ENCODE peak calls at places on chromosomes 16 and 17, in eight cellular contexts. B is ureter, N is activated T-cell treated with anti-CD3 and anti-CD28 coated beads for 1 hour, M is GM04503, T is esophagus squamous epithelium, I is WTC11, P is erythroblast, D is cardiac muscle cell. Q is an unnamed sample.

GRCh38 chr16:65845466-65846209 is 520.9 kb upstream of the CDH5 start:
- DNase-seq in B (no peak), N (no peak), M (peak; percentile 15), T (no peak), I (no peak), P (no peak), D (no peak), Q (no peak)

GRCh38 chr16:68740628-68741346 is 3.7 kb downstream of the CDH1 start:
- DNase-seq in B (no peak), N (no peak), M (no peak), T (no peak), I (no peak), P (no peak), D (no peak), Q (no peak)

GRCh38 chr17:76447931-76448652 is 4.9 kb downstream of the UBE2O start:
- DNase-seq in B (no peak), N (no peak), M (no peak), T (no peak), I (no peak), P (no peak), D (peak; percentile 49), Q (no peak)

GRCh38 chr16:89696598-89697128 is 4.8 kb downstream of the SPATA2L start:
- DNase-seq in B (no peak), N (no peak), M (no peak), T (no peak), I (no peak), P (no peak), D (no peak), Q (no peak)

GRCh38 chr17:14792751-14793150 is 472.4 kb downstream of the PMP22 start:
- DNase-seq in B (no peak), N (no peak), M (no peak), T (no peak), I (no peak), P (no peak), D (no peak), Q (no peak)

GRCh38 chr17:75364078-75364477 is 41.4 kb downstream of the GRB2 start:
- DNase-seq in B (no peak), N (no peak), M (peak; percentile 44), T (no peak), I (no peak), P (no peak), D (no peak), Q (no peak)

GRCh38 chr16:11201498-11202259 is 54.3 kb downstream of the SOCS1 start:
- DNase-seq in B (no peak), N (no peak), M (peak; percentile 25), T (no peak), I (peak; percentile 56), P (peak; percentile 56), D (no peak), Q (no peak)

GRCh38 chr17:69506489-69506888 is 92.0 kb downstream of the MAP2K6 start:
- DNase-seq in B (no peak), N (no peak), M (no peak), T (no peak), I (no peak), P (no peak), D (no peak), Q (no peak)

GRCh38 chr17:21042434-21043295 is at the start of gene USP22:
- DNase-seq in B (no peak), N (no peak), M (no peak), T (no peak), I (peak; percentile 36), P (no peak), D (peak; percentile 52), Q (no peak)

GRCh38 chr17:31565652-31566051 is 174.2 kb downstream of the RAB11FIP4 start:
- DNase-seq in B (no peak), N (no peak), M (no peak), T (no peak), I (no peak), P (no peak), D (no peak), Q (no peak)

GRCh38 chr16:3503513-3503912 is 2.7 kb downstream of the CLUAP1 start:
- DNase-seq in B (no peak), N (peak; percentile 29), M (no peak), T (no peak), I (no peak), P (no peak), D (no peak), Q (no peak)